ENCODE peak calls at places on chromosomes 4 and X, in eight cellular contexts. V, K, D, N, T, A, H and P are unnamed samples.

GRCh38 chr4:68736813-68737212 is 66.4 kb upstream of the UGT2B15 start:
- DNase-seq in D (no peak), K (no peak), V (no peak), A (no peak), H (no peak), T (no peak), N (no peak), P (peak)

GRCh38 chr4:43353552-43353951 is 461.0 kb downstream of the GRXCR1 start:
- DNase-seq in A (no peak), T (no peak), K (no peak), D (no peak), H (no peak), N (no peak), V (no peak), P (no peak)

GRCh38 chr4:16140520-16141249 is 56.9 kb upstream of the PROM1 start:
- DNase-seq in N (peak), V (peak), K (peak), H (no peak), T (peak), D (no peak), A (no peak), P (peak)

GRCh38 chrX:13764765-13765164 is 30.2 kb downstream of the OFD1 start:
- DNase-seq in T (no peak), A (no peak), K (no peak), D (peak), H (peak), N (peak), V (peak), P (no peak)

GRCh38 chrX:27336466-27337091 is 126.6 kb downstream of the PPP4R3C start:
- DNase-seq in H (peak), D (peak), K (no peak), V (peak), T (peak), N (peak), A (no peak), P (peak)

GRCh38 chrX:111244238-111244750 is 26.0 kb downstream of the CAPN6 start:
- DNase-seq in H (peak), N (peak), K (no peak), A (no peak), V (no peak), D (no peak), T (peak), P (peak)

GRCh38 chrX:96389314-96390048 is 295.2 kb upstream of the DIAPH2 start:
- DNase-seq in N (peak), T (no peak), D (no peak), H (no peak), A (no peak), V (no peak), K (peak), P (peak)

GRCh38 chr4:121655320-121656268 is 41.2 kb downstream of the ANXA5 start:
- DNase-seq in N (no peak), T (no peak), D (no peak), K (no peak), V (no peak), H (no peak), A (no peak), P (no peak)

GRCh38 chr4:122764071-122764807 is 31.7 kb downstream of the BBS12 start:
- DNase-seq in V (no peak), H (no peak), T (peak), D (no peak), A (no peak), N (peak), K (no peak), P (peak)

GRCh38 chr4:73817341-73817740 is 19.1 kb upstream of the CXCL6 start:
- DNase-seq in D (no peak), H (no peak), K (peak), N (no peak), A (no peak), T (no peak), V (no peak), P (no peak)

GRCh38 chrX:31147175-31147574 is 75.3 kb upstream of the FTHL17 start:
- DNase-seq in N (no peak), T (no peak), V (no peak), D (no peak), K (no peak), H (no peak), A (no peak), P (no peak)

GRCh38 chr4:162984621-162985020 is 182.1 kb downstream of the NAF1 start:
- DNase-seq in H (no peak), K (no peak), N (no peak), D (no peak), A (peak), V (no peak), T (no peak), P (no peak)

GRCh38 chrX:12887767-12888166 is 18.7 kb upstream of the TLR8 start:
- DNase-seq in T (no peak), A (no peak), H (no peak), K (no peak), D (no peak), N (no peak), V (no peak), P (no peak)

GRCh38 chr4:180059216-180059881 is 2183.9 kb upstream of the TENM3 start:
- DNase-seq in K (no peak), V (no peak), D (no peak), H (peak), T (no peak), A (peak), N (no peak), P (no peak)

GRCh38 chr4:76856183-76856969 is 41.6 kb downstream of the SOWAHB start:
- DNase-seq in K (no peak), A (no peak), H (peak), V (no peak), D (no peak), T (peak), N (peak), P (peak)

GRCh38 chrX:133639726-133640125 is 224.4 kb upstream of the GPC4 start:
- DNase-seq in T (no peak), V (no peak), A (no peak), K (no peak), D (no peak), N (no peak), H (no peak), P (no peak)